ENCODE peak calls at places on chromosomes 13 and 19, in nine cellular contexts. R, W, E, Y, C, H, B, T and L are unnamed samples. For H3K4me1, the result is how much of the 10 kb centered on the place peaks cover.

GRCh38 chr19:12833418-12833746 is 997 bp downstream of the RTBDN start:
- DNase-seq in R (no peak), W (no peak), E (no peak), Y (no peak), C (no peak), H (no peak), B (no peak), T (no peak), L (no peak)

GRCh38 chr19:21947775-21948174 is 63.0 kb downstream of the ZNF208 start:
- DNase-seq in R (peak), W (no peak), E (no peak), Y (no peak), C (no peak), H (no peak), B (no peak), T (no peak), L (no peak)

GRCh38 chr19:51127032-51127431 is 2.3 kb downstream of the SIGLEC9 start:
- DNase-seq in R (no peak), W (no peak), E (no peak), Y (peak), C (no peak), H (no peak), B (no peak), T (no peak), L (no peak)

GRCh38 chr13:29454931-29455481 is 140.5 kb downstream of the SLC7A1 start:
- DNase-seq in R (peak), W (peak), E (no peak), Y (no peak), C (peak), H (no peak), B (no peak), T (no peak), L (no peak)

GRCh38 chr13:60329221-60329983 is 67.6 kb upstream of the TDRD3 start:
- DNase-seq in R (peak), W (peak), E (no peak), Y (no peak), C (peak), H (no peak), B (peak), T (no peak), L (no peak)

GRCh38 chr13:31090921-31091624 is 70.6 kb downstream of the HSPH1 start:
- DNase-seq in R (peak), W (no peak), E (no peak), Y (peak), C (peak), H (no peak), B (no peak), T (no peak), L (no peak)

GRCh38 chr13:35549481-35549880 is 73.0 kb upstream of the MAB21L1 start:
- DNase-seq in R (peak), W (peak), E (no peak), Y (no peak), C (peak), H (no peak), B (no peak), T (no peak), L (no peak)

GRCh38 chr13:45482571-45483173 is 17.9 kb downstream of the COG3 start:
- DNase-seq in R (peak), W (peak), E (no peak), Y (no peak), C (peak), H (no peak), B (no peak), T (no peak), L (no peak)

GRCh38 chr19:45884682-45885555 is 1.0 kb downstream of the IRF2BP1 start:
- DNase-seq in R (no peak), W (peak), E (no peak), Y (no peak), C (no peak), H (no peak), B (no peak), T (no peak), L (no peak)

GRCh38 chr13:83753912-83754624 is 128.2 kb downstream of the SLITRK1 start:
- DNase-seq in R (no peak), W (peak), E (no peak), Y (no peak), C (peak), H (no peak), B (no peak), T (no peak), L (no peak)

GRCh38 chr19:38315657-38316476 is at the start of gene YIF1B:
- DNase-seq in R (peak), W (peak), E (peak), Y (peak), C (peak), H (peak), B (peak), T (peak), L (peak)

GRCh38 chr13:67736646-67737420 is 506.7 kb upstream of the PCDH9 start:
- DNase-seq in R (peak), W (no peak), E (no peak), Y (no peak), C (peak), H (no peak), B (no peak), T (no peak), L (no peak)

GRCh38 chr13:87274209-87274819 is 396.9 kb upstream of the SLITRK5 start:
- DNase-seq in R (peak), W (peak), E (peak), Y (no peak), C (peak), H (no peak), B (peak), T (no peak), L (no peak)

DNA sequence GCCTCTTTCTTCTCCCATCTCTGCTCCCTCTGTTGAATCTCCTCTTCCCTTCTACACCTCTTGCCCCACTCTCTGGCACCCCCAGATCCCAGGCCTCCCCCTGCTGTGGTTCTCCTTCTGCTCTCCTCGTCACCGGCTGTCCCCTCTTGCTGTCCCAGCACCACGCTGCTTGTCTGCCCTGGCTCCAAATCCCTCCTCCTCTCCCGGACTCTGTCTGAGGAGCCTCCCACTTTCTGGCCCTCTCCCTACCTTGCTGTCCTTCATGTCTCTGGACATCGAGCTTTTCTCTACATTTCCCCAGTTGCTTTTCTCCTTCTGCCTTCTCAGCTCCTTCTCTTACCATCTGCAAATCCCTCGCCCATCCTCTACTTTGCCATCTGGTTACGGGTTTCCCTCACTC is 1.3 kb downstream of the ZNF347 start:
- DNase-seq in R (peak), W (peak), E (peak), Y (no peak), C (peak), H (no peak), B (no peak), T (no peak), L (no peak)
- H3K4me1 ChIP-seq in R (under half), W (under half), E (under half), Y (under half), C (under half), H (under half), B (under half), T (under half), L (under half)

GRCh38 chr19:14786421-14786851 is 8.1 kb upstream of the ADGRE2 start:
- DNase-seq in R (peak), W (no peak), E (no peak), Y (peak), C (no peak), H (peak), B (peak), T (no peak), L (no peak)
- TF ChIP-seq CTCF in R (peak), W (peak), E (peak), Y (peak), C (peak), H (peak), B (peak), T (peak), L (peak)

DNA sequence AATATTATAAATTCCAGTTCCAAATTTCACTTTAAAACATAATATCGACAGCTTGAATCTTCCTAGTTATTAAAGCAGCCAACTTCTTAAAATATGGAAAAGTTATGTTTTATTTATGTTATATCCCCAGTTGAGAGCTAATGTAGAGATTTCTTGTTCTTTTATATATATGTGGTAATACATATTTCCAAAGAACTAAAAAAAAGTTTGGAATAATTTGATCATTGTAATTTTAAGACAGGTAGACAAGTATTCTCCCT is 781 bp upstream of the TBC1D4 start:
- DNase-seq in R (no peak), W (no peak), E (no peak), Y (no peak), C (no peak), H (no peak), B (no peak), T (no peak), L (no peak)
- H3K4me3 ChIP-seq in R (peak), W (peak), E (peak), Y (peak), C (peak), H (peak), B (peak), T (peak), L (peak)

DNA sequence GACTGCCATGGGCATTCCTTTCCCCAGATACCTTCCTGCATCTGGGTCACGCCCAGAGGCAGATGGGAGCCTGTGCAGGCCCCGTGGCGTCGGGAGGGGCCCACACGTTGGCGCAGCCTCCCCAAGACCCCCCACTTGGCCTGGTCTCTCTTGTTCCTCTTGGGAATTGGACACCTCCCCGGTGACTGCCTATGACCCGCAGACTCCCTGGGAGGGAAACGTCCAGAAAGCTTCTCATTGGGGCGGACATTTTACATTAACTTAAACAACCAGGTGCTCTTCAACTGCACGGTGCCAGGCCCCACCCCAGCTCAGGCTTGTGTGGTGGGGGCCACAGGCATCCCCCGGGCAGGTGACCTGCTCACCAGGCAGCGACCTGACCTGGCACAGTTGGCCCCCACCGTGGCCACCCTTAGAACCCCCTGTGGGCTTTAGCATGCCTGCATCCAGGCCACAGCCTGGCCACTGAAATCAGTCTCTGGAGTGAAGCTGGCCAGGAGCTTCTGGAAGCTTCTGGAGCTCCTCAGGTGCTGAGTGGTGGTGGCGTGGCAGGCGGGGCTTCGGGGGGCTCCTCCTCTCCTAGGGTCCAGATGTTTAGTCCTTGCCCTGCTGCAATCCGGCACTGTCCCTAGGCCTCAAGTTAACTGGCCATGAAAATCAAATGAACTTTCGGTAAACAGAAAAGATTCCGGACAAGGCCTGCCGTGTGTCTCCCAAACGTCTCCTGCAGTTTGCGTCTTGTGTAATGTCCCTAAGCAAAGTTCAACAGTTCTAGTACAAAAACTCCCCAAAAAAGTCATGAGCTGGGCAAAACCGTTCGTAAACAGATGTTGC is 8.5 kb upstream of the PROZ start:
- DNase-seq in R (no peak), W (no peak), E (no peak), Y (no peak), C (no peak), H (no peak), B (no peak), T (no peak), L (peak)
- H3K4me1 ChIP-seq in R (under half), W (under half), E (under half), Y (under half), C (under half), H (under half), B (under half), T (under half), L (under half)

GRCh38 chr13:80000679-80001509 is 340.0 kb downstream of the SPRY2 start:
- DNase-seq in R (no peak), W (no peak), E (no peak), Y (no peak), C (no peak), H (no peak), B (no peak), T (no peak), L (no peak)
- TF ChIP-seq CTCF in R (no peak), W (no peak), E (no peak), Y (no peak), C (no peak), H (no peak), B (no peak), T (no peak), L (no peak)

DNA sequence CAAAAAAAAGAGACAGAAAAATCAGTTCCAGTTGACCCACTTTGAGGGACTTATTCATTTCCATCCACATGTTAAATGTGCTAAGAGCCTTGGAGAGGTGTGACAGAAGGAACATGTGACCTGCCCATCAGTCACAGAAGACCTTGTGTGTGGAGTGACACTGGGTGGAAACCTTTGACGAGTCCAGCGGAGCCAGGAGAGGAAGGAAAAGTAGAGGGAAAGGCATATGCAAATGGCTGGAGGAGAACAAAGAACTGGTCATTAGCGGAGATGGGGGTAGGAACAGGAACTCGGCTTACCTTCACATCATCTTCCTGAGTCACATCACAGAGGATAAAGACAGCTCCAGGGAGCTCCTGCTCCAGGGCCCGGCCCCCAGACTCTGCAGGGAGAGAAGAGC is 2.3 kb downstream of the HSD17B14 start:
- DNase-seq in R (no peak), W (no peak), E (no peak), Y (no peak), C (no peak), H (no peak), B (no peak), T (no peak), L (no peak)
- H3K4me3 ChIP-seq in R (no peak), W (no peak), E (no peak), Y (no peak), C (no peak), H (no peak), B (no peak), T (no peak), L (no peak)

GRCh38 chr19:507286-508203 is at the start of gene TPGS1:
- DNase-seq in R (peak), W (peak), E (peak), Y (no peak), C (peak), H (peak), B (peak), T (peak), L (peak)
- H3K4me1 ChIP-seq in R (under half), W (under half), E (under half), Y (under half), C (under half), H (under half), B (under half), T (half or more), L (under half)

GRCh38 chr19:30085394-30085793 is 143.4 kb downstream of the URI1 start:
- DNase-seq in R (peak), W (no peak), E (no peak), Y (no peak), C (no peak), H (peak), B (no peak), T (no peak), L (no peak)
- TF ChIP-seq CTCF in R (no peak), W (no peak), E (no peak), Y (no peak), C (no peak), H (no peak), B (no peak), T (no peak), L (no peak)